ENCODE peak calls at places on chromosomes 12 and 14, in five cellular contexts. T, F, Q, W and R are unnamed samples.

GRCh38 chr14:25042362-25043299 is 7.3 kb downstream of the STXBP6 start:
- DNase-seq in Q (peak), W (no peak), F (peak), T (no peak), R (no peak)

GRCh38 chr12:75890141-75890540 is 141.4 kb downstream of the PHLDA1 start:
- DNase-seq in W (no peak), Q (no peak), F (peak), T (no peak), R (peak)

GRCh38 chr12:7143564-7143963 is 13.4 kb downstream of the CLSTN3 start:
- DNase-seq in Q (no peak), T (no peak), F (no peak), W (no peak), R (no peak)

GRCh38 chr12:122138181-122138580 is 35.8 kb downstream of the IL31 start:
- DNase-seq in W (no peak), F (no peak), Q (no peak), T (no peak), R (no peak)

GRCh38 chr12:57148469-57149308 is 1.3 kb upstream of the LRP1-AS start:
- DNase-seq in F (peak), T (peak), Q (peak), W (peak), R (peak)

GRCh38 chr12:118023461-118023860 is 7.0 kb downstream of the RFC5 start:
- DNase-seq in Q (no peak), F (no peak), T (no peak), W (no peak), R (no peak)

GRCh38 chr12:93102744-93103143 is 173.6 kb upstream of the EEA1 start:
- DNase-seq in F (no peak), T (no peak), W (no peak), Q (no peak), R (no peak)

GRCh38 chr14:53032161-53032803 is 81.4 kb upstream of the FERMT2 start:
- DNase-seq in T (no peak), F (peak), W (no peak), Q (peak), R (peak)

GRCh38 chr14:20811994-20812393 is 9.3 kb upstream of the RNASE1 start:
- DNase-seq in F (no peak), W (no peak), Q (no peak), T (no peak), R (no peak)

GRCh38 chr12:68358532-68359485 is 26.6 kb upstream of the MDM1 start:
- DNase-seq in F (peak), T (peak), Q (peak), W (peak), R (peak)

GRCh38 chr12:32198555-32198954 is 91.9 kb downstream of the BICD1 start:
- DNase-seq in F (no peak), T (no peak), Q (peak), W (no peak), R (peak)

GRCh38 chr12:54579696-54580333 is 8.6 kb downstream of the PPP1R1A start:
- DNase-seq in T (peak), F (peak), Q (peak), W (peak), R (peak)

GRCh38 chr12:13702401-13702800 is 279.0 kb downstream of the GRIN2B start:
- DNase-seq in W (no peak), F (no peak), Q (no peak), T (no peak), R (no peak)

GRCh38 chr12:101551362-101552114 is 43.2 kb upstream of the MYBPC1 start:
- DNase-seq in W (no peak), Q (no peak), T (no peak), F (no peak), R (no peak)

GRCh38 chr12:95848575-95849388 is 10.0 kb upstream of the SNRPF start:
- DNase-seq in Q (peak), T (no peak), W (no peak), F (peak), R (peak)
- TF ChIP-seq CTCF in Q (peak), T (no peak), W (no peak), F (peak), R (peak)

GRCh38 chr12:124276337-124276736 is 18.6 kb upstream of the RFLNA start:
- DNase-seq in T (no peak), Q (no peak), W (no peak), F (no peak), R (no peak)

GRCh38 chr12:124279846-124280360 is 15.0 kb upstream of the RFLNA start:
- DNase-seq in T (no peak), Q (no peak), F (peak), W (no peak), R (no peak)

GRCh38 chr12:124279315-124279714 is 15.6 kb upstream of the RFLNA start:
- DNase-seq in Q (no peak), W (no peak), F (no peak), T (no peak), R (no peak)

GRCh38 chr12:124277394-124278222 is 17.3 kb upstream of the RFLNA start:
- DNase-seq in F (no peak), W (no peak), Q (no peak), T (no peak), R (no peak)

GRCh38 chr12:124278389-124279101 is 16.3 kb upstream of the RFLNA start:
- DNase-seq in Q (no peak), W (no peak), F (no peak), T (no peak), R (no peak)
- TF ChIP-seq CTCF in Q (no peak), W (no peak), F (no peak), T (no peak), R (no peak)

GRCh38 chr14:106556665-106557289 is 1030.4 kb downstream of the TMEM121 start:
- DNase-seq in Q (no peak), F (no peak), T (no peak), W (no peak), R (peak)
- TF ChIP-seq CTCF in Q (no peak), F (peak), T (no peak), W (no peak), R (peak)

GRCh38 chr14:102087762-102088011 is 843 bp upstream of the HSP90AA1 start:
- DNase-seq in T (no peak), Q (no peak), F (no peak), W (no peak), R (no peak)

GRCh38 chr14:102085503-102085902 is 1.3 kb downstream of the HSP90AA1 start:
- DNase-seq in T (no peak), Q (no peak), W (no peak), F (no peak), R (peak)

GRCh38 chr14:102088012-102088792 is 1.4 kb upstream of the HSP90AA1 start:
- DNase-seq in F (no peak), T (peak), Q (peak), W (peak), R (no peak)

GRCh38 chr14:102086346-102086971 is 385 bp downstream of the HSP90AA1 start:
- DNase-seq in T (peak), F (peak), Q (peak), W (peak), R (peak)

DNA sequence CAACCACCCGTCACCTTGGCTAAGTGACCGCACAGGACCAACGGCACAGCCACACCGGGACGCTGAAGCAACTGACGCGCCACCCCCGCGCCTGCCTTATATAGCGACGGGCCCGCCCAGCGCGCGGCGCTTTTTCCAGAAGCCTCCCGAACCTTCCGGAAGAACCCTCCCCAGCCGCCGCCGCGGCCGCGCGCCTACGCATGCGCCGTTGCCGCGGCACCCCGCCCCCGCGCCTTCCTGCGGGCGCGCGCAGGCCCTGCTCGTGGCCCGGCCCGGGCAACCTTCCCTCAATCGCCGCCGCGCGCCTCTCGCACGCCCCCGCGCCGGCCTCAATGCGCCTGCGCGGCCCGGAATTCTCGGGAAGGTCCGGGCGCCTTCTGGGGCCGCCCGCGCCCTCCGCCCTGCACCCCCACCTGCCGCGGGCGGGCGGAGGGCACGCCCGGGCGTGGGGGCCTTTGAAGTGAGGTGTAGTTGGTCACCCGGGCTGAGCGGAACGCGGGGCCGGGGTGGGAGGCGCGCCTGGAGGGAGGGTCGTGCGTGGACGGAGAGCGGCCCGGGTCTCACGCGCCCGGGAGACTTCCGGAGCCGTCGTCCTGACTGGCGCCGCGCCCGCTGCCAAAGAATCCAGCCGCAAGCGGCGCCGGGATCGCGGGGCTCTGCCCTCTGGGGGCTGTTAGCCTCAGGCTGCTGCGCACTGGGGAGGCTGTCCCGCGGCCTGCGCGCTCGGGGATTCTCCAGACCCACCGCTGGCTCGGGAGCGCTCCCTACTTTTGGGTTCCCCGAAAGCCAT is at the start of gene HSP90AA1:
- DNase-seq in Q (peak), F (peak), T (peak), W (peak), R (peak)
- TF ChIP-seq CTCF in Q (no peak), F (peak), T (peak), W (peak), R (no peak)

GRCh38 chr12:66550626-66551025 is 128.2 kb downstream of the GRIP1 start:
- DNase-seq in Q (no peak), F (no peak), W (no peak), T (no peak), R (peak)

GRCh38 chr12:66549050-66549389 is 129.9 kb downstream of the GRIP1 start:
- DNase-seq in T (no peak), Q (no peak), F (no peak), W (no peak), R (no peak)

GRCh38 chr12:66552753-66553152 is 126.1 kb downstream of the GRIP1 start:
- DNase-seq in F (no peak), W (no peak), Q (no peak), T (no peak), R (no peak)

GRCh38 chr12:66548338-66549049 is 130.4 kb downstream of the GRIP1 start:
- DNase-seq in T (no peak), Q (peak), F (no peak), W (no peak), R (no peak)
- TF ChIP-seq CTCF in T (no peak), Q (peak), F (peak), W (no peak), R (no peak)

DNA sequence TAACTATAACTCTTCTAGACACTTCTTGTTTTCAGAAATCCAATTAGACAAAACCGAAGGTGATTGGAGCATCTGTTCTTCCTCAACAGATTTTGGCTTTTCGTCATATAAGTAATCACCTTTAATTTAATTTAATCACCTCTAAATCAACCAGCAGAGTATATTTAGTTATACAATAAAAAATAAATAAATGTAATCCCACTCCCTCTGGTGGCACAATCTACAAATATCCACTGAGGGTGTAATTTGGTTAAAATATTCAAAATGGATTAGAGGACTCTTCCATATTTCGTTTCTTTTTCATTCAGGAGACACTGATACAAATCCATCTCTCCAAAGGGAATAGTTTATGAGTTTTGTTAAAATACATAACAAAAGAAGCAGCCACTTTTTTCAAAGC is 18.3 kb upstream of the SLC35F4 start:
- DNase-seq in T (no peak), Q (peak), F (peak), W (no peak), R (peak)
- TF ChIP-seq CTCF in T (no peak), Q (peak), F (peak), W (no peak), R (peak)

DNA sequence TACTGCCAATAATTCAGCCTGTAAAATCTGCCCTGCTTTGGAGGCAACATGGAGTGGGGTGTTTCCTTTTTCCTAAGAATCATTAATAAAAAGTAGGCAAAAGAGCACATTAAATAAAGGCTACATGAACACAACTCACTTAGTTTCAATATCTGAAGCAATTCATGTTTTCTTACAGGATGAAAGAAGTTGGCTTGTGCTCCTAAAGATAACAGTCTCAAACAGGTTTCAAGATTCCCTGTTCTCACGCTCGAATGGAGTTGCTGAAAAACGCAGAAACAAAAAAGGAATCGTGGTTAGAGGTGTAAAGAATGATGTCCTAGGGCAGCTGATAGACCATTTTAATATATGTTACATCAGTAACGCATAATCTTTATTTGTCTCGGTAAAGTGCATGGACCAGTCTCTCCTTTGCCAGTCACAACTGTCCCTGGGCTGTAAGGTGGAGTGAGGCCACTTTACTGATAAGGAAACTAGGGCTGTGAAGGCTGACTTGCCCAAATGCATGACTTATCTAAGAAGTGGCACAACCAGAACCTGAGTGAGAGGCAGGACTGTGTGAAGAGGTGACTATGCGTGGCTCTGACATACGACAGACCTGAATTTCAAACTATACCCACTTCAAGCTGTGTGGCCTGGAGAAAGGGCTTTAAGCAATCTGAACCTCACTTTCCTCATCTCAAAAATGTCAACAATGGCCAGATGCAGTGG is 12.6 kb downstream of the GIT2 start:
- DNase-seq in W (no peak), F (no peak), Q (no peak), T (no peak), R (no peak)
- TF ChIP-seq CTCF in W (no peak), F (no peak), Q (no peak), T (no peak), R (no peak)

GRCh38 chr12:65232490-65233077 is 45.9 kb upstream of the MSRB3 start:
- DNase-seq in T (no peak), F (peak), Q (peak), W (no peak), R (peak)
- TF ChIP-seq CTCF in T (peak), F (peak), Q (peak), W (no peak), R (peak)